ENCODE peak calls at places on chromosomes 3 and 15, in ten cellular contexts. One of them, this sample, is unnamed.

GRCh38 chr3:70853161-70853560 is 540.7 kb upstream of the MDFIC2 start:
- DNase-seq in posterior cingulate gyrus: no peak
- DNase-seq in substantia nigra: no peak
- DNase-seq in fibroblast of the aortic adventitia: no peak
- DNase-seq in DMS153: no peak
- DNase-seq in NCI-H2081: no peak
- DNase-seq in T-cell: no peak
- DNase-seq in gastrocnemius medialis: no peak
- DNase-seq in thoracic aorta: no peak
- DNase-seq in ELF-1: no peak
- DNase-seq in this sample: no peak

GRCh38 chr3:140093742-140094141 is 158.8 kb downstream of the CLSTN2 start:
- DNase-seq in posterior cingulate gyrus: no peak
- DNase-seq in substantia nigra: no peak
- DNase-seq in fibroblast of the aortic adventitia: peak; percentile 68
- DNase-seq in DMS153: peak; percentile 71
- DNase-seq in NCI-H2081: peak; percentile 56
- DNase-seq in T-cell: no peak
- DNase-seq in gastrocnemius medialis: peak; percentile 81
- DNase-seq in thoracic aorta: peak; percentile 52
- DNase-seq in ELF-1: no peak
- DNase-seq in this sample: no peak

GRCh38 chr3:179398574-179399249 is 51.2 kb downstream of the MFN1 start:
- DNase-seq in posterior cingulate gyrus: no peak
- DNase-seq in substantia nigra: no peak
- DNase-seq in fibroblast of the aortic adventitia: peak; percentile 40
- DNase-seq in DMS153: no peak
- DNase-seq in NCI-H2081: no peak
- DNase-seq in T-cell: no peak
- DNase-seq in gastrocnemius medialis: no peak
- DNase-seq in thoracic aorta: no peak
- DNase-seq in ELF-1: no peak
- DNase-seq in this sample: no peak

GRCh38 chr3:30495172-30496124 is 111.0 kb upstream of the TGFBR2 start:
- DNase-seq in posterior cingulate gyrus: no peak
- DNase-seq in substantia nigra: no peak
- DNase-seq in fibroblast of the aortic adventitia: no peak
- DNase-seq in DMS153: no peak
- DNase-seq in NCI-H2081: no peak
- DNase-seq in T-cell: no peak
- DNase-seq in gastrocnemius medialis: no peak
- DNase-seq in thoracic aorta: no peak
- DNase-seq in ELF-1: no peak
- DNase-seq in this sample: no peak

GRCh38 chr15:49079340-49080039 is 33.2 kb upstream of the SECISBP2L start:
- DNase-seq in posterior cingulate gyrus: no peak
- DNase-seq in substantia nigra: no peak
- DNase-seq in fibroblast of the aortic adventitia: no peak
- DNase-seq in DMS153: no peak
- DNase-seq in NCI-H2081: no peak
- DNase-seq in T-cell: no peak
- DNase-seq in gastrocnemius medialis: no peak
- DNase-seq in thoracic aorta: no peak
- DNase-seq in ELF-1: no peak
- DNase-seq in this sample: no peak

GRCh38 chr3:15121936-15122335 is 23.0 kb upstream of the RBSN start:
- DNase-seq in posterior cingulate gyrus: no peak
- DNase-seq in substantia nigra: no peak
- DNase-seq in fibroblast of the aortic adventitia: no peak
- DNase-seq in DMS153: no peak
- DNase-seq in NCI-H2081: no peak
- DNase-seq in T-cell: no peak
- DNase-seq in gastrocnemius medialis: no peak
- DNase-seq in thoracic aorta: no peak
- DNase-seq in ELF-1: no peak
- DNase-seq in this sample: no peak

GRCh38 chr3:53495518-53496501 is 1.4 kb downstream of the CACNA1D start:
- DNase-seq in posterior cingulate gyrus: peak; percentile 89
- DNase-seq in substantia nigra: no peak
- DNase-seq in fibroblast of the aortic adventitia: no peak
- DNase-seq in DMS153: no peak
- DNase-seq in NCI-H2081: peak; percentile 55
- DNase-seq in T-cell: no peak
- DNase-seq in gastrocnemius medialis: no peak
- DNase-seq in thoracic aorta: no peak
- DNase-seq in ELF-1: no peak
- DNase-seq in this sample: no peak

GRCh38 chr15:82548700-82549099 is 8.4 kb upstream of the RPS17 start:
- DNase-seq in posterior cingulate gyrus: no peak
- DNase-seq in substantia nigra: no peak
- DNase-seq in fibroblast of the aortic adventitia: no peak
- DNase-seq in DMS153: no peak
- DNase-seq in NCI-H2081: no peak
- DNase-seq in T-cell: no peak
- DNase-seq in gastrocnemius medialis: no peak
- DNase-seq in thoracic aorta: no peak
- DNase-seq in ELF-1: no peak
- DNase-seq in this sample: no peak

GRCh38 chr3:34889641-34890040 is 749.7 kb upstream of the ARPP21 start:
- DNase-seq in posterior cingulate gyrus: no peak
- DNase-seq in substantia nigra: no peak
- DNase-seq in fibroblast of the aortic adventitia: no peak
- DNase-seq in DMS153: no peak
- DNase-seq in NCI-H2081: no peak
- DNase-seq in T-cell: no peak
- DNase-seq in gastrocnemius medialis: no peak
- DNase-seq in thoracic aorta: no peak
- DNase-seq in ELF-1: no peak
- DNase-seq in this sample: no peak

GRCh38 chr3:110016235-110016634 is 678.9 kb upstream of the DPPA4 start:
- DNase-seq in posterior cingulate gyrus: no peak
- DNase-seq in substantia nigra: no peak
- DNase-seq in fibroblast of the aortic adventitia: peak; percentile 2
- DNase-seq in DMS153: no peak
- DNase-seq in NCI-H2081: no peak
- DNase-seq in T-cell: no peak
- DNase-seq in gastrocnemius medialis: no peak
- DNase-seq in thoracic aorta: no peak
- DNase-seq in ELF-1: no peak
- DNase-seq in this sample: no peak

GRCh38 chr3:128326051-128326823 is 140.5 kb downstream of the DNAJB8 start:
- DNase-seq in posterior cingulate gyrus: no peak
- DNase-seq in substantia nigra: no peak
- DNase-seq in fibroblast of the aortic adventitia: no peak
- DNase-seq in DMS153: no peak
- DNase-seq in NCI-H2081: no peak
- DNase-seq in T-cell: no peak
- DNase-seq in gastrocnemius medialis: no peak
- DNase-seq in thoracic aorta: no peak
- DNase-seq in ELF-1: no peak
- DNase-seq in this sample: no peak

GRCh38 chr15:78265752-78266224 is 1.4 kb downstream of the DNAJA4 start:
- DNase-seq in posterior cingulate gyrus: no peak
- DNase-seq in substantia nigra: no peak
- DNase-seq in fibroblast of the aortic adventitia: peak; percentile 32
- DNase-seq in DMS153: no peak
- DNase-seq in NCI-H2081: no peak
- DNase-seq in T-cell: no peak
- DNase-seq in gastrocnemius medialis: peak; percentile 79
- DNase-seq in thoracic aorta: peak; percentile 17
- DNase-seq in ELF-1: no peak
- DNase-seq in this sample: no peak

GRCh38 chr3:127889461-127889863 is 25.6 kb upstream of the KBTBD12 start:
- DNase-seq in posterior cingulate gyrus: no peak
- DNase-seq in substantia nigra: no peak
- DNase-seq in fibroblast of the aortic adventitia: peak; percentile 78
- DNase-seq in DMS153: no peak
- DNase-seq in NCI-H2081: no peak
- DNase-seq in T-cell: no peak
- DNase-seq in gastrocnemius medialis: no peak
- DNase-seq in thoracic aorta: no peak
- DNase-seq in ELF-1: no peak
- DNase-seq in this sample: no peak

GRCh38 chr3:170809975-170810357 is 60.0 kb downstream of the RPL22L1 start:
- DNase-seq in posterior cingulate gyrus: no peak
- DNase-seq in substantia nigra: no peak
- DNase-seq in fibroblast of the aortic adventitia: peak; percentile 66
- DNase-seq in DMS153: no peak
- DNase-seq in NCI-H2081: no peak
- DNase-seq in T-cell: no peak
- DNase-seq in gastrocnemius medialis: no peak
- DNase-seq in thoracic aorta: no peak
- DNase-seq in ELF-1: no peak
- DNase-seq in this sample: no peak

GRCh38 chr15:92574161-92574560 is 81.4 kb downstream of the FAM174B start:
- DNase-seq in posterior cingulate gyrus: no peak
- DNase-seq in substantia nigra: no peak
- DNase-seq in fibroblast of the aortic adventitia: no peak
- DNase-seq in DMS153: no peak
- DNase-seq in NCI-H2081: no peak
- DNase-seq in T-cell: no peak
- DNase-seq in gastrocnemius medialis: no peak
- DNase-seq in thoracic aorta: no peak
- DNase-seq in ELF-1: no peak
- DNase-seq in this sample: no peak

GRCh38 chr3:172107403-172107802 is 68.0 kb downstream of the FNDC3B start:
- DNase-seq in posterior cingulate gyrus: no peak
- DNase-seq in substantia nigra: no peak
- DNase-seq in fibroblast of the aortic adventitia: no peak
- DNase-seq in DMS153: no peak
- DNase-seq in NCI-H2081: no peak
- DNase-seq in T-cell: peak; percentile 48
- DNase-seq in gastrocnemius medialis: no peak
- DNase-seq in thoracic aorta: no peak
- DNase-seq in ELF-1: no peak
- DNase-seq in this sample: peak; percentile 67

GRCh38 chr3:156551261-156551660 is 3.7 kb downstream of the SSR3 start:
- DNase-seq in posterior cingulate gyrus: no peak
- DNase-seq in substantia nigra: no peak
- DNase-seq in fibroblast of the aortic adventitia: peak; percentile 53
- DNase-seq in DMS153: no peak
- DNase-seq in NCI-H2081: no peak
- DNase-seq in T-cell: no peak
- DNase-seq in gastrocnemius medialis: no peak
- DNase-seq in thoracic aorta: no peak
- DNase-seq in ELF-1: no peak
- DNase-seq in this sample: no peak

GRCh38 chr15:90558182-90558581 is 28.5 kb downstream of the CRTC3 start:
- DNase-seq in posterior cingulate gyrus: no peak
- DNase-seq in substantia nigra: no peak
- DNase-seq in fibroblast of the aortic adventitia: no peak
- DNase-seq in DMS153: no peak
- DNase-seq in NCI-H2081: no peak
- DNase-seq in T-cell: no peak
- DNase-seq in gastrocnemius medialis: no peak
- DNase-seq in thoracic aorta: no peak
- DNase-seq in ELF-1: no peak
- DNase-seq in this sample: no peak